ENCODE peak calls at places on chromosomes 11 and 22, in eight cellular contexts. X is stimulated activated CD8-positive, alpha-beta memory T cell treated with anti-CD3 and anti-CD28 coated beads, Interleukin-4, amount 100 ng/mL, for 4 hours; N is AG09319; H is NCI-H460; G is WTC11; D is activated CD4-positive, CD25-positive, alpha-beta regulatory T cell treated with anti-CD3 and anti-CD28 coated beads, Interleukin-2, amount 50 U/mL, for 16 hours; J is SK-N-DZ; K is cardiac fibroblast. I is an unnamed sample.

GRCh38 chr11:31790649-31791048 is 20.5 kb downstream of the PAX6 start:
- DNase-seq in X (no peak), N (no peak), H (no peak), G (no peak), D (no peak), J (no peak), K (no peak), I (no peak)

GRCh38 chr11:68164437-68164836 is 43.2 kb upstream of the CHKA start:
- DNase-seq in X (no peak), N (no peak), H (no peak), G (no peak), D (no peak), J (no peak), K (no peak), I (no peak)

GRCh38 chr22:41341990-41342389 is 39.8 kb upstream of the TEF start:
- DNase-seq in X (no peak), N (no peak), H (no peak), G (no peak), D (no peak), J (no peak), K (no peak), I (no peak)

GRCh38 chr11:47946682-47947575 is 33.4 kb upstream of the PTPRJ start:
- DNase-seq in X (no peak), N (peak), H (peak), G (no peak), D (no peak), J (no peak), K (peak), I (no peak)

GRCh38 chr22:45720875-45721378 is 49.3 kb downstream of the ATXN10 start:
- DNase-seq in X (no peak), N (no peak), H (no peak), G (no peak), D (no peak), J (no peak), K (no peak), I (no peak)

GRCh38 chr11:76830639-76831312 is 29.9 kb upstream of the ACER3 start:
- DNase-seq in X (no peak), N (peak), H (no peak), G (no peak), D (no peak), J (peak), K (peak), I (no peak)

GRCh38 chr11:124174001-124174400 is 9.1 kb upstream of the OR10D3 start:
- DNase-seq in X (no peak), N (peak), H (peak), G (no peak), D (no peak), J (peak), K (peak), I (no peak)

GRCh38 chr22:21698430-21699329 is 32.9 kb downstream of the PPIL2 start:
- DNase-seq in X (no peak), N (peak), H (no peak), G (peak), D (no peak), J (no peak), K (peak), I (no peak)

GRCh38 chr11:9936754-9937153 is 272.9 kb downstream of the SWAP70 start:
- DNase-seq in X (no peak), N (no peak), H (no peak), G (no peak), D (no peak), J (no peak), K (no peak), I (no peak)

GRCh38 chr11:94895971-94896370 is 77.4 kb downstream of the CWC15 start:
- DNase-seq in X (no peak), N (no peak), H (no peak), G (no peak), D (no peak), J (no peak), K (peak), I (no peak)

GRCh38 chr22:19855504-19856409 is 1.1 kb upstream of the GNB1L start:
- DNase-seq in X (peak), N (no peak), H (peak), G (peak), D (no peak), J (peak), K (peak), I (peak)

GRCh38 chr11:118435233-118435892 is 929 bp upstream of the KMT2A start:
- DNase-seq in X (no peak), N (no peak), H (peak), G (peak), D (peak), J (peak), K (peak), I (peak)

GRCh38 chr11:71200172-71200716 is 52.1 kb downstream of the SHANK2 start:
- DNase-seq in X (no peak), N (no peak), H (no peak), G (no peak), D (no peak), J (no peak), K (no peak), I (no peak)

GRCh38 chr11:113159967-113160621 is 154.3 kb upstream of the TTC12 start:
- DNase-seq in X (no peak), N (no peak), H (no peak), G (no peak), D (no peak), J (peak), K (peak), I (no peak)

GRCh38 chr11:81197396-81197795 is 1536.3 kb downstream of the FAM181B start:
- DNase-seq in X (no peak), N (no peak), H (no peak), G (peak), D (no peak), J (no peak), K (no peak), I (no peak)

GRCh38 chr11:3014314-3014938 is 22.3 kb upstream of the NAP1L4 start:
- DNase-seq in X (no peak), N (no peak), H (no peak), G (no peak), D (peak), J (no peak), K (no peak), I (peak)

GRCh38 chr11:60942207-60942606 is 9.8 kb downstream of the SLC15A3 start:
- DNase-seq in X (no peak), N (no peak), H (no peak), G (no peak), D (no peak), J (no peak), K (no peak), I (no peak)

GRCh38 chr11:29527391-29527936 is 489.4 kb downstream of the KCNA4 start:
- DNase-seq in X (no peak), N (no peak), H (peak), G (no peak), D (no peak), J (peak), K (peak), I (no peak)

GRCh38 chr22:23315341-23315917 is 135.1 kb downstream of the BCR start:
- DNase-seq in X (no peak), N (peak), H (peak), G (peak), D (no peak), J (peak), K (peak), I (peak)

GRCh38 chr11:130121430-130121978 is 38.1 kb upstream of the ST14 start:
- DNase-seq in X (no peak), N (no peak), H (no peak), G (no peak), D (no peak), J (no peak), K (peak), I (no peak)

GRCh38 chr22:50696799-50697561 is 24.4 kb downstream of the SHANK3 start:
- DNase-seq in X (no peak), N (no peak), H (no peak), G (peak), D (no peak), J (no peak), K (peak), I (no peak)

GRCh38 chr11:97990162-97990920 is 1030.4 kb upstream of the CNTN5 start:
- DNase-seq in X (no peak), N (no peak), H (no peak), G (no peak), D (no peak), J (no peak), K (peak), I (no peak)

GRCh38 chr11:76542436-76542835 is 97.6 kb downstream of the EMSY start:
- DNase-seq in X (no peak), N (no peak), H (no peak), G (no peak), D (no peak), J (no peak), K (no peak), I (no peak)

GRCh38 chr11:70696076-70696475 is 297.7 kb downstream of the CTTN start:
- DNase-seq in X (no peak), N (no peak), H (no peak), G (no peak), D (no peak), J (no peak), K (no peak), I (no peak)

GRCh38 chr11:1276866-1277615 is 32.4 kb downstream of the TOLLIP start:
- DNase-seq in X (no peak), N (no peak), H (no peak), G (no peak), D (no peak), J (no peak), K (no peak), I (no peak)

GRCh38 chr22:50523806-50524663 is 1.4 kb downstream of the SCO2 start:
- DNase-seq in X (no peak), N (no peak), H (no peak), G (no peak), D (no peak), J (peak), K (no peak), I (no peak)

GRCh38 chr11:107590460-107591097 is 368 bp upstream of the ELMOD1 start:
- DNase-seq in X (no peak), N (no peak), H (no peak), G (peak), D (no peak), J (no peak), K (no peak), I (no peak)

GRCh38 chr11:134498326-134499139 is 86.5 kb upstream of the B3GAT1 start:
- DNase-seq in X (no peak), N (no peak), H (no peak), G (peak), D (no peak), J (no peak), K (no peak), I (no peak)

GRCh38 chr22:41989246-41989645 is 9.3 kb upstream of the WBP2NL start:
- DNase-seq in X (no peak), N (no peak), H (no peak), G (no peak), D (no peak), J (no peak), K (no peak), I (no peak)

GRCh38 chr11:19200410-19201201 is 1.2 kb downstream of the CSRP3 start:
- DNase-seq in X (no peak), N (no peak), H (no peak), G (no peak), D (no peak), J (no peak), K (peak), I (no peak)

GRCh38 chr22:35608088-35608487 is 9.0 kb downstream of the MB start:
- DNase-seq in X (no peak), N (no peak), H (no peak), G (no peak), D (no peak), J (peak), K (no peak), I (no peak)

GRCh38 chr11:111762981-111763643 is 3.1 kb downstream of the PPP2R1B start:
- DNase-seq in X (no peak), N (no peak), H (no peak), G (no peak), D (no peak), J (no peak), K (peak), I (no peak)